ENCODE peak calls at places on chromosomes 4 and X, in five cellular contexts. J, U, K, V and O are unnamed samples.

GRCh38 chrX:12128017-12128416 is 10.3 kb upstream of the FRMPD4 start:
- DNase-seq in J (no peak), U (no peak), V (no peak), K (no peak), O (no peak)

GRCh38 chrX:22533898-22534297 is 261.2 kb downstream of the CBLL2 start:
- DNase-seq in V (no peak), U (no peak), K (no peak), J (peak; percentile 10), O (no peak)

GRCh38 chr4:19304028-19304427 is 947.7 kb upstream of the SLIT2 start:
- DNase-seq in J (no peak), K (no peak), V (no peak), U (no peak), O (no peak)

GRCh38 chr4:7005571-7005970 is 37.6 kb upstream of the TADA2B start:
- DNase-seq in K (no peak), U (no peak), V (no peak), J (no peak), O (no peak)

GRCh38 chrX:129719931-129720520 is 18.8 kb upstream of the XPNPEP2 start:
- DNase-seq in V (no peak), U (no peak), J (no peak), K (no peak), O (no peak)

GRCh38 chrX:6917666-6918065 is 229.8 kb upstream of the STS start:
- DNase-seq in K (no peak), J (no peak), U (no peak), V (no peak), O (no peak)

GRCh38 chr4:160159457-160159856 is 1056.6 kb downstream of the RAPGEF2 start:
- DNase-seq in V (no peak), K (no peak), J (no peak), U (no peak), O (no peak)

GRCh38 chrX:121356139-121356849 is 308.9 kb downstream of the GLUD2 start:
- DNase-seq in J (no peak), K (peak; percentile 80), U (no peak), V (no peak), O (no peak)

GRCh38 chr4:129043523-129043922 is 49.8 kb downstream of the SCLT1 start:
- DNase-seq in J (no peak), K (peak; percentile 5), U (peak; percentile 7), V (no peak), O (no peak)

GRCh38 chrX:107712231-107713204 is 63.1 kb downstream of the TSC22D3 start:
- DNase-seq in K (no peak), U (no peak), J (no peak), V (no peak), O (no peak)

GRCh38 chr4:168507178-168507577 is 10.3 kb downstream of the PALLD start:
- DNase-seq in U (no peak), K (no peak), J (no peak), V (no peak), O (no peak)

GRCh38 chr4:182531555-182532162 is 288.5 kb downstream of the TENM3 start:
- DNase-seq in V (no peak), U (no peak), J (no peak), K (no peak), O (no peak)

GRCh38 chr4:98314791-98315565 is 53.8 kb downstream of the RAP1GDS1 start:
- DNase-seq in U (no peak), J (no peak), K (no peak), V (no peak), O (no peak)

GRCh38 chr4:6278801-6279197 is 9.1 kb downstream of the WFS1 start:
- DNase-seq in U (peak; percentile 73), K (peak; percentile 51), V (no peak), J (no peak), O (peak; percentile 42)

GRCh38 chr4:15575951-15576350 is 79.2 kb downstream of the FBXL5 start:
- DNase-seq in V (no peak), J (no peak), K (peak; percentile 21), U (no peak), O (no peak)

DNA sequence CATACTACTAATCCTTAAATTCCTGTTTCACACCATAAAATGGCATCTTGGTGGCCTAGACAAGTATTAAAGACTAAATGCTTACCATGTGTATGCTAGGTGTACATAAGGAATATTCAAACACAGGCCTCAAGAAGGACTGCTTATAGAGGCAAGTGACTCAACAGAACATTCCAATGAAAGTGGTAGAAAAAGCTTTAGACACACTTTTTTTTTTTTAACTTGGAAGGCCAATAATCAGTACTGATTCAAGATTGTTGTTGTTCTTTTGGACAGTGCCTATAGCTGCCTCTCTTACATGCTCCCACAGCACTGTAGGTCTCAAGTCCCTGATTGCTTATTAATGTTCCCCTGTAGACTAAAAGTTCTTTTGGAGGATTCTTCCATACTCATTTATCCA is 77.6 kb downstream of the FBXL5 start:
- DNase-seq in U (no peak), V (no peak), K (no peak), J (no peak), O (no peak)
- TF ChIP-seq ATF2 in U (no peak), V (no peak), K (no peak), J (no peak), O (no peak)

GRCh38 chrX:115970718-115971117 is 199.8 kb upstream of the AGTR2 start:
- DNase-seq in V (no peak), J (no peak), U (no peak), K (no peak), O (no peak)

GRCh38 chrX:115966920-115967319 is 203.6 kb upstream of the AGTR2 start:
- DNase-seq in K (no peak), U (no peak), J (no peak), V (no peak), O (no peak)

GRCh38 chrX:115972717-115973116 is 197.8 kb upstream of the AGTR2 start:
- DNase-seq in J (no peak), U (no peak), V (no peak), K (no peak), O (no peak)

GRCh38 chrX:115968436-115969252 is 201.9 kb upstream of the AGTR2 start:
- DNase-seq in V (peak; percentile 72), U (no peak), J (peak; percentile 77), K (no peak), O (no peak)
- TF ChIP-seq ATF2 in V (no peak), U (no peak), J (no peak), K (no peak), O (no peak)

DNA sequence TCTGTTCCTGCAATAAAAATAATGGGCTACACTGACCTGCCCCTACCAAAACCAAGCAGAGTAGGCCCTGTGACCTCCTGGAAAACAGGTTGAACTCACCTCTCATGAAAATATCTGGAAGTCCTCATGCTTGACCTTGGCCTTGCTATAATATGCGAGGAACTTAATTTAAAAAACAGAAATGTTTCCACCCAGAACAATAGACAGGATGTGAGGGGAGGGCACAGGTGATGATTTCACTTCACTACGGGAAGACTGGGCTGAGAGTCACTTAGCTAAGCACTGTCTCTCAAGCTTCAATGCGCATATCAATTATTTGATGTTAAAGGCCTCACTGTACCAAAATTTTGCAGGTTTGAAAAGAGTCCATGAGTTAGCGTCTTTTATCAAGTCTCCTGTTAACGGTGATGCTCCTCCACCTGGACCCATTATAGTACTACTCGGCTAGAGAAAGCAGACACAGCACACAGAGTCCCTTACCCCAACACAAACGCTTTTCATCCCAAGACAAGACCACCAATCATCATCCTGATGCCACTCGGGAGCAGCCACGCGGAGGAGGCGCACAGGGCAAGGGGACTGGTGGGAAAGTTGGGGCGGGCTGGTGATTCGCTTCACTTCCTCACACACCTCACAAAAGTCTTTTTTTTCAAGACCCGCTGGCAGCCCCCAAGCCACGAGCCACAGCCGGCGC is 25.9 kb downstream of the ZNF721 start:
- DNase-seq in J (no peak), U (no peak), K (peak; percentile 34), V (no peak), O (no peak)
- TF ChIP-seq ATF2 in J (no peak), U (no peak), K (no peak), V (no peak), O (no peak)

GRCh38 chrX:151396042-151396826 is 772 bp upstream of the VMA21 start:
- DNase-seq in J (no peak), V (no peak), U (peak; percentile 49), K (no peak), O (peak; percentile 2)
- TF ChIP-seq ATF2 in J (no peak), V (no peak), U (no peak), K (no peak), O (no peak)

GRCh38 chrX:118498755-118499154 is 3.1 kb downstream of the DOCK11 start:
- DNase-seq in J (no peak), U (no peak), V (no peak), K (no peak), O (no peak)
- TF ChIP-seq ATF2 in J (no peak), U (no peak), V (no peak), K (no peak), O (no peak)

GRCh38 chr4:25081866-25082471 is 51.2 kb upstream of the LGI2 start:
- DNase-seq in V (no peak), K (no peak), U (no peak), J (no peak), O (no peak)
- TF ChIP-seq ATF2 in V (no peak), K (no peak), U (no peak), J (no peak), O (no peak)

DNA sequence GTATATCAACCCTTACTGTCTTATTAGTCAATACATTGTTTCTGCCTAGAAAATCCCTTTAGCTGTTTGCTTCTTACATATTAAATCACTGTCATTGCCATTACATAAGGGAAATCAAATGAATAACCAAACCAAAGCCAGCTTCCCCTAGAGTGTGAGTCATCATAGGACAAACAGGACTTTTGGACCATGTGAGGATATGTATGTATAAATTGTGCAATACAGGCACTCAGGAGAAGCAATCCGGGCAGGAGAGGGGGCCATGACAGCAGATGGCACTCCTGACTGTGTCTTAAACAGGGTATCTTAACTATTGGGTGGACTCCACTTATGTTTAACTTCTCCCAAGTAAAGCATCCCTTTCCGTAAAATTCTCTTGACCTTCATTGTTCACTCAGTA is 508.4 kb upstream of the ARX start:
- DNase-seq in V (no peak), J (no peak), K (no peak), U (peak; percentile 82), O (no peak)
- TF ChIP-seq ATF2 in V (no peak), J (no peak), K (no peak), U (no peak), O (no peak)